ENCODE peak calls at places on chromosome 6, in five cellular contexts. K, R, Y, O and V are unnamed samples.

GRCh38 chr6:80547827-80548226 is 441.4 kb downstream of the BCKDHB start:
- DNase-seq in K (no peak), R (no peak), Y (no peak), O (no peak), V (no peak)

GRCh38 chr6:37011656-37012378 is 6.4 kb downstream of the FGD2 start:
- DNase-seq in K (no peak), R (no peak), Y (no peak), O (no peak), V (no peak)

GRCh38 chr6:142518126-142518525 is 216.3 kb downstream of the ADGRG6 start:
- DNase-seq in K (no peak), R (no peak), Y (no peak), O (no peak), V (no peak)

GRCh38 chr6:29112135-29112534 is 4.3 kb downstream of the OR2J3 start:
- DNase-seq in K (no peak), R (peak; percentile 22), Y (no peak), O (no peak), V (no peak)

GRCh38 chr6:18501313-18502013 is 114.3 kb downstream of the RNF144B start:
- DNase-seq in K (no peak), R (peak; percentile 5), Y (peak; percentile 26), O (peak; percentile 12), V (no peak)

GRCh38 chr6:148426317-148426977 is 83.8 kb downstream of the SASH1 start:
- DNase-seq in K (no peak), R (no peak), Y (no peak), O (no peak), V (no peak)

GRCh38 chr6:165747963-165748362 is 84.9 kb upstream of the PDE10A start:
- DNase-seq in K (no peak), R (no peak), Y (no peak), O (no peak), V (no peak)

GRCh38 chr6:83893024-83893423 is 33.5 kb downstream of the CYB5R4 start:
- DNase-seq in K (peak; percentile 27), R (no peak), Y (no peak), O (no peak), V (no peak)

GRCh38 chr6:84249724-84250123 is 22.3 kb upstream of the CEP162 start:
- DNase-seq in K (no peak), R (no peak), Y (no peak), O (no peak), V (no peak)

GRCh38 chr6:57307850-57308249 is 9.6 kb upstream of the PRIM2 start:
- DNase-seq in K (no peak), R (no peak), Y (no peak), O (no peak), V (no peak)

GRCh38 chr6:133289733-133290306 is 48.7 kb downstream of the EYA4 start:
- DNase-seq in K (no peak), R (no peak), Y (no peak), O (no peak), V (no peak)

GRCh38 chr6:25968769-25969168 is 6.2 kb downstream of the TRIM38 start:
- DNase-seq in K (no peak), R (no peak), Y (no peak), O (no peak), V (no peak)

GRCh38 chr6:25497383-25497782 is 154.6 kb upstream of the SCGN start:
- DNase-seq in K (no peak), R (no peak), Y (no peak), O (no peak), V (no peak)

GRCh38 chr6:21987501-21987957 is 309.3 kb downstream of the PRL start:
- DNase-seq in K (no peak), R (peak; percentile 51), Y (peak; percentile 63), O (peak; percentile 16), V (no peak)

GRCh38 chr6:27861276-27861840 is 50.8 kb downstream of the OR2B2 start:
- DNase-seq in K (no peak), R (no peak), Y (no peak), O (no peak), V (no peak)

GRCh38 chr6:25991785-25992412 is 29.3 kb downstream of the TRIM38 start:
- DNase-seq in K (peak; percentile 52), R (peak; percentile 46), Y (peak; percentile 80), O (peak; percentile 59), V (peak; percentile 27)

GRCh38 chr6:8556370-8557018 is 121.1 kb upstream of the SLC35B3 start:
- DNase-seq in K (peak; percentile 47), R (peak; percentile 64), Y (no peak), O (no peak), V (no peak)

GRCh38 chr6:29627762-29628418 is 5.1 kb downstream of the GABBR1 start:
- DNase-seq in K (peak; percentile 14), R (peak; percentile 57), Y (peak; percentile 56), O (peak; percentile 57), V (peak; percentile 23)

GRCh38 chr6:136786708-136787107 is 5.6 kb downstream of the MAP3K5 start:
- DNase-seq in K (no peak), R (no peak), Y (no peak), O (no peak), V (no peak)

GRCh38 chr6:165729307-165729936 is 66.4 kb upstream of the PDE10A start:
- DNase-seq in K (no peak), R (peak; percentile 13), Y (peak; percentile 28), O (peak; percentile 45), V (peak; percentile 22)

GRCh38 chr6:119322715-119323350 is 26.7 kb downstream of the MAN1A1 start:
- DNase-seq in K (no peak), R (no peak), Y (no peak), O (peak; percentile 22), V (no peak)

GRCh38 chr6:10434235-10434634 is 19.4 kb upstream of the TFAP2A start:
- DNase-seq in K (no peak), R (no peak), Y (no peak), O (no peak), V (no peak)

GRCh38 chr6:112179631-112180030 is 74.7 kb downstream of the LAMA4 start:
- DNase-seq in K (no peak), R (no peak), Y (no peak), O (no peak), V (no peak)

GRCh38 chr6:57221191-57221935 is 744 bp downstream of the RAB23 start:
- DNase-seq in K (peak; percentile 20), R (peak; percentile 49), Y (peak; percentile 78), O (peak; percentile 55), V (peak; percentile 36)

GRCh38 chr6:29593199-29593598 is 8.3 kb downstream of the OR2H2 start:
- DNase-seq in K (no peak), R (no peak), Y (no peak), O (no peak), V (no peak)

GRCh38 chr6:150189176-150189575 is 46.3 kb downstream of the PPP1R14C start:
- DNase-seq in K (no peak), R (no peak), Y (peak; percentile 42), O (no peak), V (no peak)

GRCh38 chr6:116633685-116634084 is 17.4 kb downstream of the RSPH4A start:
- DNase-seq in K (peak; percentile 35), R (peak; percentile 36), Y (no peak), O (no peak), V (no peak)